ENCODE peak calls at places on chromosomes 1 and 21, in eight cellular contexts. One of them, this sample, is unnamed.

GRCh38 chr1:56469640-56470371 is 109.6 kb downstream of the PLPP3 start:
- DNase-seq in aorta: no peak
- DNase-seq in pancreas: no peak
- DNase-seq in cardiac fibroblast: peak
- DNase-seq in WTC11: no peak
- DNase-seq in stimulated activated CD4-positive, alpha-beta T cell treated with anti-CD3 and anti-CD28 coated beads, TNF-alpha, amount 100 ng/mL, for 24 hours: no peak
- DNase-seq in activated naive CD8-positive, alpha-beta T cell treated with anti-CD3 and anti-CD28 coated beads, Interleukin-2, amount 10 ng/mL, durations not matched to agents 7 days and 5 days: no peak
- DNase-seq in GM23248: peak
- DNase-seq in this sample: no peak

GRCh38 chr1:64675718-64676345 is 69.0 kb upstream of the RAVER2 start:
- DNase-seq in aorta: no peak
- DNase-seq in pancreas: no peak
- DNase-seq in cardiac fibroblast: peak
- DNase-seq in WTC11: no peak
- DNase-seq in stimulated activated CD4-positive, alpha-beta T cell treated with anti-CD3 and anti-CD28 coated beads, TNF-alpha, amount 100 ng/mL, for 24 hours: no peak
- DNase-seq in activated naive CD8-positive, alpha-beta T cell treated with anti-CD3 and anti-CD28 coated beads, Interleukin-2, amount 10 ng/mL, durations not matched to agents 7 days and 5 days: no peak
- DNase-seq in GM23248: peak
- DNase-seq in this sample: peak

GRCh38 chr21:22374218-22374969 is 1376.2 kb downstream of the NCAM2 start:
- DNase-seq in aorta: no peak
- DNase-seq in pancreas: no peak
- DNase-seq in cardiac fibroblast: no peak
- DNase-seq in WTC11: peak
- DNase-seq in stimulated activated CD4-positive, alpha-beta T cell treated with anti-CD3 and anti-CD28 coated beads, TNF-alpha, amount 100 ng/mL, for 24 hours: no peak
- DNase-seq in activated naive CD8-positive, alpha-beta T cell treated with anti-CD3 and anti-CD28 coated beads, Interleukin-2, amount 10 ng/mL, durations not matched to agents 7 days and 5 days: no peak
- DNase-seq in GM23248: no peak
- DNase-seq in this sample: no peak

GRCh38 chr21:45378258-45378966 is 26.6 kb upstream of the COL18A1 start:
- DNase-seq in aorta: peak
- DNase-seq in pancreas: peak
- DNase-seq in cardiac fibroblast: no peak
- DNase-seq in WTC11: peak
- DNase-seq in stimulated activated CD4-positive, alpha-beta T cell treated with anti-CD3 and anti-CD28 coated beads, TNF-alpha, amount 100 ng/mL, for 24 hours: no peak
- DNase-seq in activated naive CD8-positive, alpha-beta T cell treated with anti-CD3 and anti-CD28 coated beads, Interleukin-2, amount 10 ng/mL, durations not matched to agents 7 days and 5 days: peak
- DNase-seq in GM23248: peak
- DNase-seq in this sample: no peak

GRCh38 chr1:33578557-33579448 is 106.4 kb downstream of the ZSCAN20 start:
- DNase-seq in aorta: no peak
- DNase-seq in pancreas: no peak
- DNase-seq in cardiac fibroblast: no peak
- DNase-seq in WTC11: no peak
- DNase-seq in stimulated activated CD4-positive, alpha-beta T cell treated with anti-CD3 and anti-CD28 coated beads, TNF-alpha, amount 100 ng/mL, for 24 hours: no peak
- DNase-seq in activated naive CD8-positive, alpha-beta T cell treated with anti-CD3 and anti-CD28 coated beads, Interleukin-2, amount 10 ng/mL, durations not matched to agents 7 days and 5 days: no peak
- DNase-seq in GM23248: no peak
- DNase-seq in this sample: no peak

GRCh38 chr1:30146448-30146847 is 576.9 kb downstream of the MATN1 start:
- DNase-seq in aorta: no peak
- DNase-seq in pancreas: no peak
- DNase-seq in cardiac fibroblast: no peak
- DNase-seq in WTC11: no peak
- DNase-seq in stimulated activated CD4-positive, alpha-beta T cell treated with anti-CD3 and anti-CD28 coated beads, TNF-alpha, amount 100 ng/mL, for 24 hours: no peak
- DNase-seq in activated naive CD8-positive, alpha-beta T cell treated with anti-CD3 and anti-CD28 coated beads, Interleukin-2, amount 10 ng/mL, durations not matched to agents 7 days and 5 days: no peak
- DNase-seq in GM23248: no peak
- DNase-seq in this sample: no peak

GRCh38 chr1:206841609-206842323 is 23.7 kb upstream of the IL20 start:
- DNase-seq in aorta: no peak
- DNase-seq in pancreas: no peak
- DNase-seq in cardiac fibroblast: no peak
- DNase-seq in WTC11: no peak
- DNase-seq in stimulated activated CD4-positive, alpha-beta T cell treated with anti-CD3 and anti-CD28 coated beads, TNF-alpha, amount 100 ng/mL, for 24 hours: no peak
- DNase-seq in activated naive CD8-positive, alpha-beta T cell treated with anti-CD3 and anti-CD28 coated beads, Interleukin-2, amount 10 ng/mL, durations not matched to agents 7 days and 5 days: no peak
- DNase-seq in GM23248: no peak
- DNase-seq in this sample: no peak

GRCh38 chr1:149849246-149849946 is 50.0 kb upstream of the BOLA1 start:
- DNase-seq in aorta: no peak
- DNase-seq in pancreas: peak
- DNase-seq in cardiac fibroblast: no peak
- DNase-seq in WTC11: no peak
- DNase-seq in stimulated activated CD4-positive, alpha-beta T cell treated with anti-CD3 and anti-CD28 coated beads, TNF-alpha, amount 100 ng/mL, for 24 hours: no peak
- DNase-seq in activated naive CD8-positive, alpha-beta T cell treated with anti-CD3 and anti-CD28 coated beads, Interleukin-2, amount 10 ng/mL, durations not matched to agents 7 days and 5 days: no peak
- DNase-seq in GM23248: peak
- DNase-seq in this sample: no peak

GRCh38 chr1:117036018-117036421 is 24.1 kb upstream of the TTF2 start:
- DNase-seq in aorta: no peak
- DNase-seq in pancreas: no peak
- DNase-seq in cardiac fibroblast: peak
- DNase-seq in WTC11: no peak
- DNase-seq in stimulated activated CD4-positive, alpha-beta T cell treated with anti-CD3 and anti-CD28 coated beads, TNF-alpha, amount 100 ng/mL, for 24 hours: no peak
- DNase-seq in activated naive CD8-positive, alpha-beta T cell treated with anti-CD3 and anti-CD28 coated beads, Interleukin-2, amount 10 ng/mL, durations not matched to agents 7 days and 5 days: no peak
- DNase-seq in GM23248: no peak
- DNase-seq in this sample: no peak

GRCh38 chr1:16906873-16907272 is 11.1 kb downstream of the RNU1-2 start:
- DNase-seq in aorta: no peak
- DNase-seq in pancreas: no peak
- DNase-seq in cardiac fibroblast: no peak
- DNase-seq in WTC11: no peak
- DNase-seq in stimulated activated CD4-positive, alpha-beta T cell treated with anti-CD3 and anti-CD28 coated beads, TNF-alpha, amount 100 ng/mL, for 24 hours: no peak
- DNase-seq in activated naive CD8-positive, alpha-beta T cell treated with anti-CD3 and anti-CD28 coated beads, Interleukin-2, amount 10 ng/mL, durations not matched to agents 7 days and 5 days: peak
- DNase-seq in GM23248: no peak
- DNase-seq in this sample: no peak

GRCh38 chr1:26555550-26555981 is 26.0 kb downstream of the RPS6KA1 start:
- DNase-seq in aorta: no peak
- DNase-seq in pancreas: no peak
- DNase-seq in cardiac fibroblast: peak
- DNase-seq in WTC11: no peak
- DNase-seq in stimulated activated CD4-positive, alpha-beta T cell treated with anti-CD3 and anti-CD28 coated beads, TNF-alpha, amount 100 ng/mL, for 24 hours: no peak
- DNase-seq in activated naive CD8-positive, alpha-beta T cell treated with anti-CD3 and anti-CD28 coated beads, Interleukin-2, amount 10 ng/mL, durations not matched to agents 7 days and 5 days: no peak
- DNase-seq in GM23248: no peak
- DNase-seq in this sample: no peak

GRCh38 chr1:150127868-150128267 is 21.8 kb upstream of the PLEKHO1 start:
- DNase-seq in aorta: no peak
- DNase-seq in pancreas: no peak
- DNase-seq in cardiac fibroblast: no peak
- DNase-seq in WTC11: no peak
- DNase-seq in stimulated activated CD4-positive, alpha-beta T cell treated with anti-CD3 and anti-CD28 coated beads, TNF-alpha, amount 100 ng/mL, for 24 hours: peak
- DNase-seq in activated naive CD8-positive, alpha-beta T cell treated with anti-CD3 and anti-CD28 coated beads, Interleukin-2, amount 10 ng/mL, durations not matched to agents 7 days and 5 days: no peak
- DNase-seq in GM23248: peak
- DNase-seq in this sample: no peak

GRCh38 chr1:26284597-26285351 is 4.9 kb downstream of the SH3BGRL3 start:
- DNase-seq in aorta: peak
- DNase-seq in pancreas: peak
- DNase-seq in cardiac fibroblast: peak
- DNase-seq in WTC11: peak
- DNase-seq in stimulated activated CD4-positive, alpha-beta T cell treated with anti-CD3 and anti-CD28 coated beads, TNF-alpha, amount 100 ng/mL, for 24 hours: peak
- DNase-seq in activated naive CD8-positive, alpha-beta T cell treated with anti-CD3 and anti-CD28 coated beads, Interleukin-2, amount 10 ng/mL, durations not matched to agents 7 days and 5 days: peak
- DNase-seq in GM23248: peak
- DNase-seq in this sample: peak

GRCh38 chr1:39737546-39738169 is 1.0 kb upstream of the PPIE start:
- DNase-seq in aorta: no peak
- DNase-seq in pancreas: no peak
- DNase-seq in cardiac fibroblast: peak
- DNase-seq in WTC11: no peak
- DNase-seq in stimulated activated CD4-positive, alpha-beta T cell treated with anti-CD3 and anti-CD28 coated beads, TNF-alpha, amount 100 ng/mL, for 24 hours: no peak
- DNase-seq in activated naive CD8-positive, alpha-beta T cell treated with anti-CD3 and anti-CD28 coated beads, Interleukin-2, amount 10 ng/mL, durations not matched to agents 7 days and 5 days: peak
- DNase-seq in GM23248: peak
- DNase-seq in this sample: no peak

GRCh38 chr1:113976609-113977278 is 2.5 kb upstream of the OLFML3 start:
- DNase-seq in aorta: no peak
- DNase-seq in pancreas: no peak
- DNase-seq in cardiac fibroblast: peak
- DNase-seq in WTC11: no peak
- DNase-seq in stimulated activated CD4-positive, alpha-beta T cell treated with anti-CD3 and anti-CD28 coated beads, TNF-alpha, amount 100 ng/mL, for 24 hours: no peak
- DNase-seq in activated naive CD8-positive, alpha-beta T cell treated with anti-CD3 and anti-CD28 coated beads, Interleukin-2, amount 10 ng/mL, durations not matched to agents 7 days and 5 days: no peak
- DNase-seq in GM23248: peak
- DNase-seq in this sample: peak

GRCh38 chr1:180444522-180444921 is 57.9 kb downstream of the ACBD6 start:
- DNase-seq in aorta: no peak
- DNase-seq in pancreas: no peak
- DNase-seq in cardiac fibroblast: no peak
- DNase-seq in WTC11: no peak
- DNase-seq in stimulated activated CD4-positive, alpha-beta T cell treated with anti-CD3 and anti-CD28 coated beads, TNF-alpha, amount 100 ng/mL, for 24 hours: no peak
- DNase-seq in activated naive CD8-positive, alpha-beta T cell treated with anti-CD3 and anti-CD28 coated beads, Interleukin-2, amount 10 ng/mL, durations not matched to agents 7 days and 5 days: no peak
- DNase-seq in GM23248: no peak
- DNase-seq in this sample: no peak

GRCh38 chr1:3907031-3907534 is 7.0 kb upstream of the C1orf174 start:
- DNase-seq in aorta: peak
- DNase-seq in pancreas: no peak
- DNase-seq in cardiac fibroblast: no peak
- DNase-seq in WTC11: no peak
- DNase-seq in stimulated activated CD4-positive, alpha-beta T cell treated with anti-CD3 and anti-CD28 coated beads, TNF-alpha, amount 100 ng/mL, for 24 hours: peak
- DNase-seq in activated naive CD8-positive, alpha-beta T cell treated with anti-CD3 and anti-CD28 coated beads, Interleukin-2, amount 10 ng/mL, durations not matched to agents 7 days and 5 days: no peak
- DNase-seq in GM23248: no peak
- DNase-seq in this sample: peak

GRCh38 chr1:203325418-203326091 is 20.2 kb downstream of the BTG2 start:
- DNase-seq in aorta: peak
- DNase-seq in pancreas: peak
- DNase-seq in cardiac fibroblast: peak
- DNase-seq in WTC11: no peak
- DNase-seq in stimulated activated CD4-positive, alpha-beta T cell treated with anti-CD3 and anti-CD28 coated beads, TNF-alpha, amount 100 ng/mL, for 24 hours: no peak
- DNase-seq in activated naive CD8-positive, alpha-beta T cell treated with anti-CD3 and anti-CD28 coated beads, Interleukin-2, amount 10 ng/mL, durations not matched to agents 7 days and 5 days: no peak
- DNase-seq in GM23248: no peak
- DNase-seq in this sample: no peak

GRCh38 chr1:20936216-20936615 is 149.1 kb upstream of the HP1BP3 start:
- DNase-seq in aorta: no peak
- DNase-seq in pancreas: no peak
- DNase-seq in cardiac fibroblast: no peak
- DNase-seq in WTC11: no peak
- DNase-seq in stimulated activated CD4-positive, alpha-beta T cell treated with anti-CD3 and anti-CD28 coated beads, TNF-alpha, amount 100 ng/mL, for 24 hours: no peak
- DNase-seq in activated naive CD8-positive, alpha-beta T cell treated with anti-CD3 and anti-CD28 coated beads, Interleukin-2, amount 10 ng/mL, durations not matched to agents 7 days and 5 days: no peak
- DNase-seq in GM23248: no peak
- DNase-seq in this sample: no peak

GRCh38 chr1:247145279-247145678 is 26.5 kb downstream of the ZNF124 start:
- DNase-seq in aorta: no peak
- DNase-seq in pancreas: no peak
- DNase-seq in cardiac fibroblast: no peak
- DNase-seq in WTC11: no peak
- DNase-seq in stimulated activated CD4-positive, alpha-beta T cell treated with anti-CD3 and anti-CD28 coated beads, TNF-alpha, amount 100 ng/mL, for 24 hours: no peak
- DNase-seq in activated naive CD8-positive, alpha-beta T cell treated with anti-CD3 and anti-CD28 coated beads, Interleukin-2, amount 10 ng/mL, durations not matched to agents 7 days and 5 days: no peak
- DNase-seq in GM23248: no peak
- DNase-seq in this sample: no peak

GRCh38 chr21:36454079-36454478 is 25.8 kb downstream of the CLDN14 start:
- DNase-seq in aorta: no peak
- DNase-seq in pancreas: no peak
- DNase-seq in cardiac fibroblast: no peak
- DNase-seq in WTC11: no peak
- DNase-seq in stimulated activated CD4-positive, alpha-beta T cell treated with anti-CD3 and anti-CD28 coated beads, TNF-alpha, amount 100 ng/mL, for 24 hours: no peak
- DNase-seq in activated naive CD8-positive, alpha-beta T cell treated with anti-CD3 and anti-CD28 coated beads, Interleukin-2, amount 10 ng/mL, durations not matched to agents 7 days and 5 days: no peak
- DNase-seq in GM23248: no peak
- DNase-seq in this sample: no peak

This sample was measured in erythroblast.